ENCODE peak calls at places on chromosomes 4 and X, in nine cellular contexts. H is ovary, M is ascending aorta, E is body of pancreas, U is H9, I is suprapubic skin, S is NCI-H1092, Q is endothelial cell, G is COR-L47. R is an unnamed sample.

GRCh38 chr4:3792813-3793212 is 26.6 kb downstream of the ADRA2C start:
- DNase-seq in H (no peak), M (no peak), E (no peak), U (peak), I (no peak), S (no peak), Q (peak), G (peak), R (peak)

GRCh38 chr4:114807759-114808404 is 209.3 kb downstream of the UGT8 start:
- DNase-seq in H (no peak), M (no peak), E (peak), U (peak), I (no peak), S (no peak), Q (peak), G (no peak), R (peak)

GRCh38 chr4:100982345-100982744 is 365.0 kb downstream of the PPP3CA start:
- DNase-seq in H (no peak), M (no peak), E (no peak), U (no peak), I (no peak), S (no peak), Q (no peak), G (no peak), R (no peak)

GRCh38 chr4:53962516-53963225 is 101.7 kb downstream of the CHIC2 start:
- DNase-seq in H (no peak), M (no peak), E (no peak), U (no peak), I (no peak), S (no peak), Q (no peak), G (no peak), R (no peak)

GRCh38 chr4:30642520-30642919 is 77.6 kb upstream of the PCDH7 start:
- DNase-seq in H (no peak), M (no peak), E (no peak), U (no peak), I (no peak), S (peak), Q (no peak), G (no peak), R (no peak)

GRCh38 chrX:145910017-145910416 is 92.4 kb downstream of the SLITRK2 start:
- DNase-seq in H (no peak), M (no peak), E (no peak), U (no peak), I (no peak), S (no peak), Q (no peak), G (no peak), R (no peak)

GRCh38 chr4:57154926-57155325 is 44.7 kb upstream of the IGFBP7 start:
- DNase-seq in H (no peak), M (no peak), E (no peak), U (peak), I (no peak), S (no peak), Q (no peak), G (no peak), R (no peak)

GRCh38 chr4:122803788-122804208 is 22.8 kb upstream of the FGF2 start:
- DNase-seq in H (no peak), M (no peak), E (no peak), U (no peak), I (no peak), S (no peak), Q (peak), G (no peak), R (no peak)

GRCh38 chr4:7905461-7905915 is 34.2 kb downstream of the AFAP1 start:
- DNase-seq in H (no peak), M (no peak), E (no peak), U (no peak), I (no peak), S (no peak), Q (no peak), G (no peak), R (no peak)

GRCh38 chr4:25560605-25561004 is 95.0 kb upstream of the SLC34A2 start:
- DNase-seq in H (no peak), M (no peak), E (no peak), U (no peak), I (no peak), S (no peak), Q (no peak), G (no peak), R (no peak)

GRCh38 chr4:98558366-98558765 is 100.0 kb downstream of the TSPAN5 start:
- DNase-seq in H (no peak), M (no peak), E (no peak), U (no peak), I (no peak), S (no peak), Q (no peak), G (no peak), R (no peak)

GRCh38 chrX:96591418-96591817 is 93.2 kb upstream of the DIAPH2 start:
- DNase-seq in H (no peak), M (no peak), E (no peak), U (no peak), I (no peak), S (no peak), Q (no peak), G (no peak), R (no peak)

GRCh38 chrX:39755152-39756032 is 342.4 kb downstream of the BCOR start:
- DNase-seq in H (peak), M (peak), E (peak), U (peak), I (peak), S (peak), Q (no peak), G (no peak), R (no peak)

GRCh38 chrX:115582035-115582870 is 21.3 kb downstream of the PLS3 start:
- DNase-seq in H (no peak), M (no peak), E (no peak), U (no peak), I (no peak), S (no peak), Q (no peak), G (no peak), R (no peak)

GRCh38 chr4:53541577-53542206 is 49.6 kb downstream of the LNX1 start:
- DNase-seq in H (no peak), M (no peak), E (no peak), U (no peak), I (no peak), S (no peak), Q (no peak), G (peak), R (no peak)

GRCh38 chr4:118682928-118683327 is 2.3 kb upstream of the METTL14 start:
- DNase-seq in H (no peak), M (no peak), E (no peak), U (no peak), I (no peak), S (no peak), Q (no peak), G (peak), R (peak)

GRCh38 chrX:15988661-15989603 is 134.3 kb upstream of the AP1S2 start:
- DNase-seq in H (no peak), M (no peak), E (no peak), U (no peak), I (no peak), S (no peak), Q (no peak), G (no peak), R (no peak)

GRCh38 chrX:70720721-70721120 is 187.8 kb downstream of the TEX11 start:
- DNase-seq in H (no peak), M (no peak), E (no peak), U (no peak), I (no peak), S (no peak), Q (no peak), G (no peak), R (no peak)

GRCh38 chr4:150209140-150209829 is 131.0 kb downstream of the DCLK2 start:
- DNase-seq in H (peak), M (no peak), E (peak), U (peak), I (no peak), S (peak), Q (peak), G (peak), R (peak)

GRCh38 chrX:39163585-39163984 is 362.3 kb downstream of the MID1IP1 start:
- DNase-seq in H (no peak), M (no peak), E (no peak), U (no peak), I (no peak), S (no peak), Q (no peak), G (no peak), R (no peak)

GRCh38 chrX:44012484-44013096 is 39.4 kb upstream of the NDP start:
- DNase-seq in H (no peak), M (peak), E (peak), U (no peak), I (no peak), S (no peak), Q (no peak), G (no peak), R (no peak)

GRCh38 chr4:168713193-168713592 is 216.3 kb downstream of the PALLD start:
- DNase-seq in H (no peak), M (no peak), E (no peak), U (no peak), I (no peak), S (peak), Q (no peak), G (no peak), R (no peak)

GRCh38 chr4:30716671-30717207 is 3.4 kb upstream of the PCDH7 start:
- DNase-seq in H (no peak), M (no peak), E (no peak), U (no peak), I (no peak), S (no peak), Q (peak), G (peak), R (no peak)

GRCh38 chr4:42865572-42866189 is 26.8 kb upstream of the GRXCR1 start:
- DNase-seq in H (peak), M (no peak), E (peak), U (peak), I (no peak), S (peak), Q (peak), G (peak), R (peak)

GRCh38 chr4:110172972-110173371 is 25.4 kb downstream of the ELOVL6 start:
- DNase-seq in H (no peak), M (no peak), E (no peak), U (no peak), I (no peak), S (peak), Q (no peak), G (peak), R (no peak)

GRCh38 chr4:137124278-137124932 is 407.9 kb downstream of the PCDH18 start:
- DNase-seq in H (no peak), M (no peak), E (no peak), U (no peak), I (no peak), S (peak), Q (no peak), G (peak), R (peak)

GRCh38 chr4:142922720-142923119 is 76.6 kb upstream of the INPP4B start:
- DNase-seq in H (no peak), M (no peak), E (no peak), U (no peak), I (no peak), S (no peak), Q (no peak), G (no peak), R (no peak)

GRCh38 chr4:131974730-131975129 is 1174.4 kb upstream of the PCDH10 start:
- DNase-seq in H (no peak), M (no peak), E (no peak), U (no peak), I (no peak), S (no peak), Q (no peak), G (no peak), R (no peak)

GRCh38 chrX:140034916-140035315 is 69.6 kb upstream of the CXorf66 start:
- DNase-seq in H (no peak), M (no peak), E (no peak), U (no peak), I (no peak), S (no peak), Q (no peak), G (no peak), R (no peak)

GRCh38 chr4:76718806-76719205 is 179.1 kb downstream of the SOWAHB start:
- DNase-seq in H (no peak), M (no peak), E (no peak), U (no peak), I (no peak), S (no peak), Q (no peak), G (peak), R (no peak)

GRCh38 chrX:74382613-74383012 is 38.7 kb upstream of the SLC16A2 start:
- DNase-seq in H (peak), M (peak), E (peak), U (peak), I (no peak), S (peak), Q (peak), G (no peak), R (peak)

GRCh38 chrX:3712870-3713224 is 602 bp downstream of the PRKX start:
- DNase-seq in H (no peak), M (no peak), E (peak), U (no peak), I (peak), S (no peak), Q (no peak), G (no peak), R (no peak)

GRCh38 chrX:107773906-107774435 is 1.6 kb downstream of the TSC22D3 start:
- DNase-seq in H (no peak), M (no peak), E (no peak), U (no peak), I (no peak), S (no peak), Q (no peak), G (no peak), R (no peak)

GRCh38 chrX:333611-334311 is 15.2 kb upstream of the GTPBP6 start:
- DNase-seq in H (no peak), M (no peak), E (no peak), U (no peak), I (no peak), S (no peak), Q (no peak), G (no peak), R (no peak)

R was measured in D341Med.